ENCODE peak calls at places on chromosomes 2 and 18, in four cellular contexts. V, M, B and Q are unnamed samples.

GRCh38 chr2:23287250-23287704 is 97.7 kb upstream of the KLHL29 start:
- DNase-seq in B (peak; percentile 64), M (no peak), V (no peak), Q (peak; percentile 68)

GRCh38 chr2:142872900-142873724 is 4.4 kb upstream of the KYNU start:
- DNase-seq in B (peak; percentile 97), M (no peak), V (no peak), Q (no peak)

GRCh38 chr2:174590928-174591648 is 6.5 kb downstream of the WIPF1 start:
- DNase-seq in M (no peak), B (peak; percentile 55), V (no peak), Q (peak; percentile 38)

GRCh38 chr2:189566046-189566445 is 14.5 kb downstream of the SLC40A1 start:
- DNase-seq in B (no peak), V (no peak), M (no peak), Q (no peak)

GRCh38 chr2:118604346-118604745 is 243.1 kb downstream of the EN1 start:
- DNase-seq in V (no peak), B (no peak), M (no peak), Q (peak; percentile 61)

GRCh38 chr18:5167827-5168226 is 29.2 kb downstream of the AKAIN1 start:
- DNase-seq in M (no peak), V (no peak), B (no peak), Q (no peak)

GRCh38 chr2:83238111-83238510 is 1221.0 kb downstream of the SUCLG1 start:
- DNase-seq in V (no peak), M (no peak), B (no peak), Q (no peak)

GRCh38 chr2:161943012-161943411 is 131.0 kb downstream of the DPP4 start:
- DNase-seq in M (no peak), B (no peak), V (no peak), Q (no peak)

DNA sequence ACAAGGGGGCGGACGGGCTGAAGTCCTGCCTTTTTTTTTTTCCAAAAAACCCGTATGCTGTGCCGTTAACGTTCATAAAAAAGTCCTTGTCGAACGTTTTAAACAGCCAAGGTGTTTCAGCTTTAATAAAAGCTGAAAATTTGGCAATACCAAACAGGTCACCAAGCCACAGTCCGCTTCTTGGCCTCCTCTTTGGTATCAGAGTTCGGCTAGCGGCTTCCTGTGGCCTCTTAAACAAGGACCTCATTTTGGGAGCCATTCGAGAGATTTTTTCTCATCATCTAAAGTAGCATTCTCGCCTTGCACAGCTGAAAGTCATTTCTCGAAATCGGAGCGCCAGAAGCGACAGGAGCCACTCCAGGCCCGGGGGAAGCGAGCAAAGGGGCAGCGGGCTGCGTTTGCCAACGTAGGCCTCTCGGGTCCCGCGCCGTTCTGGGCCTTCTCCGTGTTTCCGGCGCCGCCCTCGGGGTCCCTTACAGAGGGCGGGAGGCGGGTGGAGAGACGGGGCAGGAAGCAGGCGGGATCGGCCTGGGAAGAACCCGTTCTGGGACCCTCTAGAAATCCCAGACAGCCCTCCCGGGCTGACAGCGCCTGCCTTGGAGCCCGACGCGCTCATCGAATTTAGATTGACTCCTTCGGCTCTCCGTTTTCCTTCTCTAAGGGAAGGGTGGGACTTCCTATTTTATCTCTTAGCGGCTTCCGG is 560 bp upstream of the ZNF407 start:
- DNase-seq in V (no peak), B (peak; percentile 62), M (peak; percentile 76), Q (peak; percentile 79)
- H2BK120ac ChIP-seq in V (no peak overlapping the region), B (peak overlapping the region; percentile 94), M (peak overlapping the region; percentile 97), Q (peak overlapping the region; percentile 76)

GRCh38 chr2:223587301-223587700 is 14.9 kb downstream of the SCG2 start:
- DNase-seq in M (no peak), V (no peak), B (no peak), Q (no peak)
- H4K5ac ChIP-seq in M (no peak overlapping the region), V (no peak overlapping the region), B (no peak overlapping the region), Q (no peak overlapping the region)

DNA sequence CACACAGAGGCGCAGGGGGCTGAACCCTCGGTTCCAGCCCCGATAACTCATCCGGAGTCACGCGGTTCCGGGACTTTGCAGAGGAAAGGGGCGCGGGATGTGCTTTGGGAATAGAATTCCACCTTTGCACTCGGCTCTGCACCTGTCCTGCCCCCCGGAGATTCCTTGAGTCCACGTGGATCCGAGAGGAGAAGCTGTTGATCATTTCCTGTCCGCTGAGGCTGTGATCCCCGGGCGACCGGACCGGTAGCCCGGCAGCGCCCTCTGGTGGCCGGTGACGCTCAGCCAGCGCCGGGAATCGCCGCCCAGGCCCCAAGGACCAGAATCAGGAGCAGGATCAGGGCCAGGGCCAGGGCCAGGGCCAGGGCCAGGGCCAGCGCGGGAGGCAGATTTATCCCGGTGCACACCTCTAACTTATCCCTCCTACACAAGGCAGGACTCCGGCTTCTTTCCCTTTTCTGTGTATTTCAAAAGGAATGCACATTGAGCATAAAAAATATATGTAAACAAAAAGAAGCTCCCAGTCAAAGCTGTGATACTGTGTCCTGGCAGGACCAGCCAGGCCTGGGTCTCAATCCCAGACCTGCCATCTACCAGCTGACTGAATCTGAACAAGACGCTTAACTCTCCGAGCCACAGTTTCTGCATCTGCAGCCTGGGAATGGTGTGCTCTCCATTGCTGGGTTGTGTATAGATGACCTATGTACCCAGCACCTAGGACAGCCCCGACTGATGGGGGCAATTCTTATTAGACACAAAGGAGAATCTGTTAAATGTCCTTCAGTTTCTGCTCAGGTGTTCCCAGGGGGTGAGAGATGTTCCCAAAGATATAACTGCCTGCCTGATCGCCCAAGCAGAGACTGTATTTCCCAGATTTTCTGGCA is 8.5 kb upstream of the SPATA3 start:
- DNase-seq in M (peak; percentile 98), V (peak; percentile 92), B (peak; percentile 47), Q (peak; percentile 84)
- H3K56ac ChIP-seq in M (no peak overlapping the region), V (peak overlapping the region; percentile 18), B (no peak overlapping the region), Q (no peak overlapping the region)

GRCh38 chr2:111705206-111705605 is 178.8 kb downstream of the ANAPC1 start:
- DNase-seq in M (no peak), V (no peak), B (no peak), Q (no peak)

GRCh38 chr2:111702809-111703196 is 181.2 kb downstream of the ANAPC1 start:
- DNase-seq in B (no peak), V (no peak), M (no peak), Q (no peak)

GRCh38 chr2:111703759-111704158 is 180.2 kb downstream of the ANAPC1 start:
- DNase-seq in B (no peak), V (no peak), M (no peak), Q (no peak)

GRCh38 chr2:111705711-111706323 is 178.2 kb downstream of the ANAPC1 start:
- DNase-seq in M (peak; percentile 66), V (peak; percentile 90), B (peak; percentile 97), Q (peak; percentile 79)

GRCh38 chr2:111704246-111704645 is 179.7 kb downstream of the ANAPC1 start:
- DNase-seq in M (no peak), B (peak; percentile 75), V (no peak), Q (no peak)
- H2BK120ac ChIP-seq in M (peak overlapping the region; percentile 18), B (no peak overlapping the region), V (no peak overlapping the region), Q (no peak overlapping the region)

DNA sequence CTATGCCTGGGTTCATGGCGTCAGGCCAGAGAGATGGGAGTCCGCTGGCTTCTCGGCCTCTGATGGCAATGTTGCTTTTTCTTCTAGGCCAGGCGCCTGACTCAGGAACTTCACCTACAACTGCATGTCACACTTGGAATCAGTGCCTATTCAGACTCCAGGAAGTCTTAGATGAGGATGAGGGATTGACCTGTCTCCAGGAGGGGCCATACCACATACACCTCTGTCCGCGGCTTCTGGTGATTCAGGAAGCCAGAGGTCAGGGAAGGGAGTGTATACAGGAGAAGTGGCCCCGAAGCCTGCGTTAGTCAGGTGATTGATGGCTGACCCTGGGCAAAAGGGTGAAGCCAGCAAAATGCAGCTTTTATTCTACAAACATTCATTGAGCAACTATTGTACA is 109.1 kb upstream of the RMDN2 start:
- DNase-seq in B (no peak), M (no peak), V (no peak), Q (no peak)
- H4K5ac ChIP-seq in B (no peak overlapping the region), M (no peak overlapping the region), V (no peak overlapping the region), Q (no peak overlapping the region)

GRCh38 chr2:71530987-71531332 is 77.6 kb downstream of the DYSF start:
- DNase-seq in V (no peak), B (no peak), M (no peak), Q (no peak)
- H3K56ac ChIP-seq in V (no peak overlapping the region), B (no peak overlapping the region), M (no peak overlapping the region), Q (no peak overlapping the region)